ENCODE peak calls at places on chromosomes 4 and X, in five cellular contexts. F is CD4-positive, alpha-beta T cell; E is PC-9; N is activated B cell treated with CpG ODN at 0.5 μM for 24 hours; P is neural progenitor cell. R is an unnamed sample.

GRCh38 chrX:53223955-53224859 is 800 bp downstream of the KDM5C start:
- DNase-seq in F (peak), E (no peak), N (no peak), P (peak), R (no peak)

GRCh38 chrX:17814059-17814458 is 47.0 kb downstream of the RAI2 start:
- DNase-seq in F (no peak), E (no peak), N (no peak), P (no peak), R (no peak)

GRCh38 chr4:88674565-88674964 is 23.1 kb downstream of the NAP1L5 start:
- DNase-seq in F (no peak), E (no peak), N (no peak), P (no peak), R (no peak)

GRCh38 chrX:20252392-20253231 is 14.1 kb downstream of the RPS6KA3 start:
- DNase-seq in F (peak), E (peak), N (peak), P (peak), R (no peak)

GRCh38 chr4:56979674-56980073 is 978 bp downstream of the POLR2B start:
- DNase-seq in F (peak), E (peak), N (no peak), P (peak), R (no peak)

GRCh38 chrX:4118666-4119530 is 405.4 kb upstream of the PRKX start:
- DNase-seq in F (no peak), E (no peak), N (no peak), P (no peak), R (no peak)

GRCh38 chr4:2964077-2964471 is 703 bp downstream of the GRK4 start:
- DNase-seq in F (no peak), E (no peak), N (no peak), P (peak), R (no peak)

GRCh38 chrX:24465524-24465850 is 401 bp downstream of the PDK3 start:
- DNase-seq in F (no peak), E (no peak), N (no peak), P (no peak), R (no peak)

GRCh38 chrX:22542641-22543040 is 269.9 kb downstream of the CBLL2 start:
- DNase-seq in F (no peak), E (no peak), N (no peak), P (no peak), R (no peak)

GRCh38 chrX:117458243-117458968 is 658.2 kb downstream of the KLHL13 start:
- DNase-seq in F (no peak), E (no peak), N (no peak), P (no peak), R (no peak)

GRCh38 chr4:138235419-138235952 is 6.7 kb downstream of the SLC7A11 start:
- DNase-seq in F (no peak), E (no peak), N (no peak), P (no peak), R (no peak)

GRCh38 chrX:134712272-134712671 is 54.0 kb upstream of the PLAC1 start:
- DNase-seq in F (no peak), E (no peak), N (no peak), P (no peak), R (no peak)

GRCh38 chrX:141185366-141185765 is 8.4 kb upstream of the LDOC1 start:
- DNase-seq in F (no peak), E (no peak), N (no peak), P (no peak), R (no peak)

GRCh38 chrX:10350991-10351390 is 194.2 kb downstream of the CLCN4 start:
- DNase-seq in F (no peak), E (peak), N (no peak), P (no peak), R (no peak)

GRCh38 chrX:68428431-68428830 is 4.9 kb downstream of the OPHN1 start:
- DNase-seq in F (no peak), E (no peak), N (no peak), P (no peak), R (no peak)

GRCh38 chrX:140477987-140478386 is 26.9 kb downstream of the SOX3 start:
- DNase-seq in F (no peak), E (no peak), N (no peak), P (no peak), R (no peak)

GRCh38 chr4:164952551-164952950 is 24.9 kb downstream of the TRIM61 start:
- DNase-seq in F (no peak), E (no peak), N (no peak), P (no peak), R (no peak)

GRCh38 chrX:758917-759316 is 128.3 kb downstream of the SHOX start:
- DNase-seq in F (no peak), E (no peak), N (no peak), P (no peak), R (no peak)

GRCh38 chrX:46327229-46328081 is 217.8 kb downstream of the ZNF674 start:
- DNase-seq in F (no peak), E (peak), N (no peak), P (peak), R (no peak)

GRCh38 chr4:25949166-25949748 is 35.2 kb downstream of the SMIM20 start:
- DNase-seq in F (no peak), E (no peak), N (no peak), P (peak), R (no peak)

GRCh38 chrX:149628768-149629167 is 2.8 kb downstream of the TMEM185A start:
- DNase-seq in F (no peak), E (no peak), N (no peak), P (no peak), R (no peak)

GRCh38 chr4:153683763-153684181 is 308 bp upstream of the TLR2 start:
- DNase-seq in F (no peak), E (no peak), N (no peak), P (no peak), R (no peak)

GRCh38 chr4:91758487-91758886 is 545.3 kb upstream of the GRID2 start:
- DNase-seq in F (no peak), E (no peak), N (no peak), P (no peak), R (no peak)

GRCh38 chrX:149372861-149373260 is 132.2 kb downstream of the IDS start:
- DNase-seq in F (no peak), E (peak), N (no peak), P (no peak), R (no peak)

GRCh38 chrX:74923942-74924448 is 1.3 kb downstream of the NEXMIF start:
- DNase-seq in F (peak), E (no peak), N (peak), P (peak), R (no peak)

GRCh38 chrX:74922922-74923321 is 2.3 kb downstream of the NEXMIF start:
- DNase-seq in F (no peak), E (no peak), N (no peak), P (no peak), R (no peak)

GRCh38 chrX:74924449-74925209 is 623 bp downstream of the NEXMIF start:
- DNase-seq in F (peak), E (no peak), N (peak), P (peak), R (peak)

GRCh38 chrX:74931214-74931613 is 6.0 kb upstream of the NEXMIF start:
- DNase-seq in F (no peak), E (no peak), N (no peak), P (peak), R (no peak)

DNA sequence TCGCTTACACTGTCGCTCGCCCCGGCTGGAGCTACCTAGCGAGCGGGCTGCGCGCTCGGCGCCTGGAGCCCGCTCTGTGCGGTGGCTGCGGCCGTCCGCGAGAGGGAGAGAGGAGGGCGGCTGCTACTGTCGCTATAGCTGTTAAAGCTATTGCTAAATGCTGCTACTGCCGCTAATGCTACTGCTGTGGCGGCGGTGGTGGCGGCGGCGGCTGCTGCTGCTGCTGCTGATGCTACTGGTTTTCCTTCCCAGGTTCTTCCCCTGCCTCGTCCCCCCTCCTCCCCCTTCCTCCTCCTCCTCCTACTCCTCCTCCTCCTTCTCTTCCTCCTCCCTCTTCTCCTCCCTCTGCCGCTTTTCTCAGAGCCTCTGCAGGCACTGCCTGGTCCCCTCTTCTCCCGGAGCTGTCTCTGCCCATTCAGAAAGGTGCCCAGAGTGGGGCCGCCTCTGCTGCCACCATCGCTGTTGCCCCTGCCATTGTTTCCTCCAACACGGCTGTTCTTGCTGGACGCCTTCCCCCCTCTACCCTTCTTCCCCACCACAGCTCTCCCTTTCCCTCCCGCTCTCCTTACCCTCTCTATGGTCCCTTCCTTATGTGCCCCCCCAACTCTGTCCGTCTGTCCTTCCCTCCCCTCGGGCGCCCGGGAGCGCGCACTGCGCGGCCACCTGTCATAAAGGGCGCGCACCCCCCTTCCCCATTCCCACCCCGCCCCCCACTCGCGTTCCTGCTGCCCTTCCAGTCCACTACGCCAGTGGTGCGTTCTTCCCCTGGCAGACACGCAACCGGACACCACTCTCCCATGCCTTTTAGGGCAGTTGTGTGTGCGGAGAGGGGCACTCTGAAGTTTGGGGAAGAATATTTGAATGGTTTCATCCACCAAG is at the start of gene NEXMIF:
- DNase-seq in F (peak), E (peak), N (no peak), P (peak), R (peak)
- TF ChIP-seq CTCF in F (no peak), E (no peak), N (no peak), P (peak), R (peak)

DNA sequence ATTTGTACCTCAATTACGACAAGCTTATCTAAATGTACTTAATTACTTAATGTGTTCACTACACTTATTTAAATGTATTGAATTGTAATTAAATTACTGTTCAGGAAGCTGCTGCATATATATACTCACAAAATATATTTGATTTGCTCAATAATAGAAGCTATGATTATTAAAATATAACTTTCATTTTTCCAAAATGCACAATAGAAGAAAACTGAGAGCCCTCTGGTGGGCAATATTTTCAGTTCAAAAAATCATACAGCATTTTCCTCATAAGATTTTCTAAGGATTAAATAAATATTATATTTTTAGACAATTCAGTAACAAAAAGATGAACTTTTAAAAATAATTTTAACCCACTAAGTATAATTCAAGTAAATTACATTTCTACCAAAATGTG is 217.3 kb downstream of the DKK2 start:
- DNase-seq in F (no peak), E (no peak), N (no peak), P (no peak), R (no peak)
- TF ChIP-seq CTCF in F (no peak), E (peak), N (no peak), P (peak), R (peak)

DNA sequence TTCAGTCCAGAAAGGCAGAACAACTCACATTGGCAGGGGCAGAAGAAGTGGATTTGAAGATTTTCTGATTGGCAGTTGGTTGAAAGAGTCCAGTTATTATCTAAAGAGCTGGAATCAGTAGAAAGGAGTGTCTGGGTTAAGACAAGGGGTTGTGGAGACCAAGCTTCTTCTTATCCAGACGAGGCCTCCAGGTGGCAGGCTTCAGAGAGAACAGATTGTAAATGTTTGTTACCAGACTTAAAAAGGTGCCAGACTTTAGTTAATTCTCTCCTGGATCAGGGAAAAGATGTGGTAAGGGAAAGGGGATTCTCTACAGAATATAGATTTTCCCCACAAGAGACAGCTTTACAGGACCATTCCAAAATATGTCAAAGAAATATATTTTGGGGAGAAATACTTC is 36.7 kb upstream of the TLR3 start:
- DNase-seq in F (no peak), E (no peak), N (no peak), P (no peak), R (no peak)
- TF ChIP-seq CTCF in F (no peak), E (peak), N (no peak), P (peak), R (peak)

DNA sequence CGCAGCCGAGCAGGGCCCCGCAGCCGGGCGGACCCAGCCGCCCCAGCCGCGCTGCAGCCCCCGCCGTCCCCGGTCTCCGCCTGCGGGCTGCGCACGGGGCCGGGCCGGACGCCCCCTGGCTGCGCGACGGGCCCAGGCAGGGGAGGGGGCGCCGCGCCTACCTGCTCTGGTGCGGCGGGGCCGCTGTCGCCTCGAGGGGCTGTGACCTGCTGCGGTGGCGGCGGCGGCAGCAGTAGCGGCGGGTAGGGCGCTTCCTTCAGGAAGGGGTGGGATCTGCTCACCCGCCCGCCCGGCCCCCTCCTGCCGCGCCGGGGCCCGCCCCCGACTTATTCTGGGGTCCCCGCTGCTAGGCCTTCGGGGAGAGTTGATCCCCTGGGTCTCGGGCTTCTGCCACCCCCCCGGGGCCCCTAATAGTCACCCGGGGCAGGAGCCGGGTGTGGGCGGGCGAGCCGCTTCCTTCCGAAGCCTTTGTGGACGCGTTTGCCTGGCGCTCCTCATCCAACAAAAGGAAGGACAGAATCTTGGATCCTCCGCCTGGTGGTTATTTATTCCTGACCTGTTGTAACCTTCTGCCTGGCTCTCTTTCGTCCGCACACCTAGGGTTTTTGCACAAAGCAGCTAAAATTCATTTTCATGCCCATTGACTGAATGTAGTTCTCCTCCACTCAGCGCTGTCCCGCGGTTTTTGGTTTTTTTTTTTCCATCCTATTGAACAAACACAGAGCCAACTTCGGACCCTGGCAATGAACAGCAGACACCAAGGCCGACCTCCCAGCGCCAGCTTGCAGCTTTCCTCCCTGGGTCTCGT is at the start of gene TMEM150C:
- DNase-seq in F (no peak), E (peak), N (no peak), P (peak), R (peak)
- TF ChIP-seq CTCF in F (no peak), E (no peak), N (no peak), P (peak), R (peak)

GRCh38 chr4:93813092-93813491 is 15.5 kb upstream of the ATOH1 start:
- DNase-seq in F (no peak), E (no peak), N (no peak), P (no peak), R (no peak)

GRCh38 chr4:93810340-93810992 is 18.1 kb upstream of the ATOH1 start:
- DNase-seq in F (no peak), E (no peak), N (no peak), P (no peak), R (no peak)

GRCh38 chr4:93814722-93815121 is 13.8 kb upstream of the ATOH1 start:
- DNase-seq in F (no peak), E (no peak), N (no peak), P (no peak), R (no peak)

GRCh38 chr4:93809773-93810172 is 18.8 kb upstream of the ATOH1 start:
- DNase-seq in F (no peak), E (no peak), N (no peak), P (no peak), R (no peak)

DNA sequence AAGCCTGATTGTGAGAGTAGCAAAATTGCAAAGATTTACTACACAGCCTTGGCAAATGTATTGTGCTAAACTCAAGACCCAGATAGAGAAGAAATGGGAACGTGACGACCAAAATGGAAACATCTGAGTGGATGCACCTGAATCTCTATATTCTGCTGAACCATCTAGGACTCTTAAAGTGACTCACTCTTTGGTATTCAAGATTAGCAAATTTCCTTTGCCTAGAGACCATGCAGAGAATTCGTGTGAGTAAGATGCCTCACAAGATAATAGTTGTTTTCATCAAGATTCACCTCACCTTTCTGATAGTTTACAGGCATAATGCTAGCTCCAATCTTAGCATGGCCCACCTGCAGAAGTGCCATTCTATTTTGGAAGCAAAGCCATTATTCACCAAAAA is 14.4 kb upstream of the ATOH1 start:
- DNase-seq in F (no peak), E (no peak), N (no peak), P (no peak), R (no peak)
- TF ChIP-seq CTCF in F (no peak), E (no peak), N (no peak), P (no peak), R (no peak)